ENCODE peak calls at places on chromosome 15, in five cellular contexts. K is stimulated activated CD8-positive, alpha-beta memory T cell treated with anti-CD3 and anti-CD28 coated beads, Interleukin-2, amount 100 ng/mL, for 48 hours; B is AG08395; A is H1; N is SJSA1. Y is an unnamed sample.

GRCh38 chr15:58457466-58457965 is 25.7 kb downstream of the LIPC start:
- DNase-seq in K (no peak), B (peak; percentile 67), A (no peak), N (peak; percentile 75), Y (no peak)

GRCh38 chr15:32824777-32825176 is 107.0 kb downstream of the GREM1 start:
- DNase-seq in K (no peak), B (peak; percentile 81), A (no peak), N (no peak), Y (no peak)

GRCh38 chr15:63243101-63243500 is 34.3 kb upstream of the APH1B start:
- DNase-seq in K (no peak), B (peak; percentile 52), A (no peak), N (no peak), Y (no peak)

GRCh38 chr15:38253448-38253847 is 812 bp downstream of the SPRED1 start:
- DNase-seq in K (no peak), B (no peak), A (no peak), N (peak; percentile 49), Y (no peak)

GRCh38 chr15:58228708-58229107 is 90.5 kb downstream of the AQP9 start:
- DNase-seq in K (no peak), B (peak; percentile 66), A (no peak), N (no peak), Y (no peak)

GRCh38 chr15:57654136-57654845 is 52.2 kb upstream of the POLR2M start:
- DNase-seq in K (no peak), B (peak; percentile 73), A (no peak), N (no peak), Y (no peak)

GRCh38 chr15:78037779-78038305 is 39.7 kb downstream of the TBC1D2B start:
- DNase-seq in K (no peak), B (no peak), A (no peak), N (no peak), Y (no peak)

GRCh38 chr15:101664303-101664913 is 12.2 kb upstream of the TM2D3 start:
- DNase-seq in K (no peak), B (peak; percentile 26), A (no peak), N (no peak), Y (peak; percentile 36)

GRCh38 chr15:39053480-39053879 is 488.9 kb upstream of the RASGRP1 start:
- DNase-seq in K (no peak), B (no peak), A (no peak), N (no peak), Y (no peak)

GRCh38 chr15:68792901-68793766 is 27.6 kb downstream of the ANP32A start:
- DNase-seq in K (no peak), B (no peak), A (no peak), N (no peak), Y (no peak)

Y was measured in HAP-1.